ENCODE peak calls at places on chromosomes 7 and 10, in ten cellular contexts. L is OCI-LY7; F is SJSA1; K is heart right ventricle; Z is uterus; Q is CD8-positive, alpha-beta memory T cell; O is CD8-positive, alpha-beta T cell; G is SJCRH30; C is fibroblast of lung; B is cardiac muscle cell. T is an unnamed sample. For H3K9me3, the result is how much of the 10 kb centered on the place peaks cover.

GRCh38 chr7:139772837-139773236 is 5.0 kb downstream of the HIPK2 start:
- DNase-seq in L (no peak), F (no peak), K (no peak), Z (no peak), Q (no peak), O (no peak), G (no peak), C (no peak), B (no peak), T (no peak)

GRCh38 chr7:105718511-105718925 is 137.2 kb upstream of the EFCAB10 start:
- DNase-seq in L (no peak), F (no peak), K (peak), Z (no peak), Q (no peak), O (no peak), G (no peak), C (no peak), B (peak), T (no peak)

GRCh38 chr7:91357379-91357778 is 93.1 kb downstream of the FZD1 start:
- DNase-seq in L (no peak), F (no peak), K (no peak), Z (no peak), Q (no peak), O (no peak), G (no peak), C (no peak), B (peak), T (no peak)

GRCh38 chr7:34133356-34133982 is 228.1 kb downstream of the BMPER start:
- DNase-seq in L (no peak), F (peak), K (no peak), Z (no peak), Q (no peak), O (no peak), G (no peak), C (peak), B (no peak), T (no peak)

GRCh38 chr7:30923009-30923773 is 11.5 kb downstream of the AQP1 start:
- DNase-seq in L (no peak), F (no peak), K (peak), Z (peak), Q (no peak), O (no peak), G (peak), C (no peak), B (no peak), T (no peak)

GRCh38 chr7:22854158-22855048 is 31.8 kb upstream of the TOMM7 start:
- DNase-seq in L (peak), F (peak), K (peak), Z (peak), Q (peak), O (peak), G (peak), C (peak), B (peak), T (peak)

GRCh38 chr7:51635801-51636200 is 319.2 kb upstream of the COBL start:
- DNase-seq in L (no peak), F (no peak), K (no peak), Z (no peak), Q (no peak), O (no peak), G (no peak), C (no peak), B (no peak), T (no peak)

GRCh38 chr7:378041-378420 is 88.1 kb downstream of the FOXL3 start:
- DNase-seq in L (no peak), F (no peak), K (no peak), Z (no peak), Q (no peak), O (no peak), G (no peak), C (no peak), B (no peak), T (no peak)

GRCh38 chr10:69703766-69704191 is 73.7 kb downstream of the FAM241B start:
- DNase-seq in L (no peak), F (peak), K (no peak), Z (no peak), Q (no peak), O (no peak), G (no peak), C (peak), B (no peak), T (no peak)

GRCh38 chr10:656883-657282 is 32.6 kb downstream of the DIP2C start:
- DNase-seq in L (no peak), F (no peak), K (no peak), Z (no peak), Q (no peak), O (no peak), G (no peak), C (no peak), B (no peak), T (no peak)

GRCh38 chr7:150962743-150963399 is 15.2 kb downstream of the KCNH2 start:
- DNase-seq in L (peak), F (no peak), K (peak), Z (peak), Q (peak), O (peak), G (peak), C (no peak), B (peak), T (no peak)

GRCh38 chr7:105822806-105823205 is 53.6 kb downstream of the ATXN7L1 start:
- DNase-seq in L (no peak), F (no peak), K (no peak), Z (no peak), Q (no peak), O (no peak), G (no peak), C (peak), B (no peak), T (no peak)

GRCh38 chr7:46191776-46192175 is 270.7 kb upstream of the IGFBP3 start:
- DNase-seq in L (no peak), F (peak), K (no peak), Z (no peak), Q (no peak), O (no peak), G (no peak), C (peak), B (no peak), T (no peak)

GRCh38 chr10:132539894-132540293 is 2.3 kb downstream of the INPP5A start:
- DNase-seq in L (no peak), F (peak), K (no peak), Z (no peak), Q (no peak), O (no peak), G (no peak), C (peak), B (no peak), T (no peak)

GRCh38 chr7:94907026-94907419 is 371 bp upstream of the PPP1R9A start:
- DNase-seq in L (no peak), F (no peak), K (no peak), Z (no peak), Q (no peak), O (no peak), G (no peak), C (no peak), B (no peak), T (no peak)

GRCh38 chr10:88063861-88064521 is 200.6 kb downstream of the PTEN start:
- DNase-seq in L (no peak), F (no peak), K (no peak), Z (no peak), Q (no peak), O (no peak), G (no peak), C (no peak), B (no peak), T (no peak)

GRCh38 chr10:78746178-78746763 is 322.5 kb upstream of the ZMIZ1 start:
- DNase-seq in L (no peak), F (no peak), K (no peak), Z (no peak), Q (no peak), O (no peak), G (no peak), C (no peak), B (no peak), T (no peak)

GRCh38 chr7:1665721-1666250 is 4.3 kb upstream of the ELFN1 start:
- DNase-seq in L (no peak), F (no peak), K (peak), Z (peak), Q (no peak), O (no peak), G (no peak), C (peak), B (peak), T (peak)

GRCh38 chr10:6140141-6140841 is 51.5 kb downstream of the RBM17 start:
- DNase-seq in L (no peak), F (no peak), K (no peak), Z (no peak), Q (peak), O (no peak), G (peak), C (no peak), B (no peak), T (no peak)

GRCh38 chr7:3943265-3943664 is 642.2 kb downstream of the SDK1 start:
- DNase-seq in L (no peak), F (no peak), K (no peak), Z (no peak), Q (no peak), O (no peak), G (no peak), C (no peak), B (no peak), T (no peak)

GRCh38 chr7:3949226-3949625 is 648.2 kb downstream of the SDK1 start:
- DNase-seq in L (no peak), F (no peak), K (no peak), Z (no peak), Q (no peak), O (no peak), G (no peak), C (no peak), B (no peak), T (no peak)

GRCh38 chr7:3942778-3943177 is 641.7 kb downstream of the SDK1 start:
- DNase-seq in L (no peak), F (peak), K (no peak), Z (no peak), Q (no peak), O (no peak), G (no peak), C (peak), B (no peak), T (no peak)

GRCh38 chr7:3943779-3944520 is 642.9 kb downstream of the SDK1 start:
- DNase-seq in L (no peak), F (no peak), K (no peak), Z (no peak), Q (no peak), O (no peak), G (no peak), C (no peak), B (no peak), T (no peak)
- H3K9me3 ChIP-seq in L (under half), F (under half), K (under half), Z (under half), Q (under half), O (under half), G (under half), C (under half), B (under half), T (under half)

GRCh38 chr10:13388478-13388877 is 40.4 kb upstream of the SEPHS1 start:
- DNase-seq in L (no peak), F (no peak), K (no peak), Z (no peak), Q (no peak), O (no peak), G (no peak), C (no peak), B (no peak), T (no peak)

GRCh38 chr10:13386021-13386420 is 37.9 kb upstream of the SEPHS1 start:
- DNase-seq in L (no peak), F (no peak), K (no peak), Z (no peak), Q (no peak), O (no peak), G (no peak), C (no peak), B (no peak), T (no peak)

GRCh38 chr10:13382759-13383753 is 35.0 kb upstream of the SEPHS1 start:
- DNase-seq in L (no peak), F (no peak), K (no peak), Z (no peak), Q (no peak), O (no peak), G (no peak), C (peak), B (no peak), T (no peak)
- H3K4me3 ChIP-seq in L (no peak), F (no peak), K (peak), Z (no peak), Q (peak), O (no peak), G (no peak), C (no peak), B (no peak), T (peak)

DNA sequence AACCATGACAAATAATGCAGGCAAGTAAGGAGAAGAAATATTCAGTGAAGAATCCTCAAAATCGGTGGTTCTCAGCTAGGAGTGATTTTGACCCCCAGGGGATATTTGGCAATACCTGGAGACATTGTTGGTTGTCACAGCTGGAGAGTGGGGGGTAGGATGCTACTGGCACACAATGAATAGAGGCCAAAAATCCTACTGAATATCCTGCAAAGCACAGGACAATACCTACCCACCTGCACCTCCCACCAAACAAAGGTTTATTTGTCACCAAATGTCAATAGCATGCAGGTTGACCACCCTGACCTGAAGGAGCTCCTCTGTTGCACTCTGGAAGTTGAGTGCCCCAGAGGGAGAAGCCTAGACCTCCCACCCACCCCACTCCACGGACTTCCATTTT is 1028.6 kb downstream of the CNTNAP2 start:
- DNase-seq in L (no peak), F (no peak), K (no peak), Z (no peak), Q (no peak), O (no peak), G (no peak), C (no peak), B (no peak), T (no peak)
- H3K27ac ChIP-seq in L (no peak), F (no peak), K (no peak), Z (no peak), Q (no peak), O (no peak), G (no peak), C (no peak), B (no peak), T (no peak)

DNA sequence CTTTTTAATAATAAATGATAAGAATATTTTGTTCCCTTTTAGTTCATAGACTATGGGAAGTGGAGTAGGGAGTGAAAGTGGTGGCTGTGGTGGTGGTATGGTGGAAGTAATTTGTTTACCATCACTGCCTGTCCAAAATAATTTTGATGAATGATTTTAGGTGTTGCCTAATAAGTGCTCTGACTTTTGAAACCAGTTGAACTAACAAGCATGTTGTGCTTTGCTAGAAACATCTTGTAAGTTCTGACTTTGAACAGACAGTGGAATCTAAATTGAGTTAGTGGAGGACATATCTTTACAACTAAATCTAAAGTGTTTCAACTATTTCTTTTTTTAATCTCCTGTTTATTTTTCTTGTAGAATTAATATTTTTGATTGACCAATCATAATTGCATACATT is 49.7 kb downstream of the ZEB1 start:
- DNase-seq in L (no peak), F (no peak), K (no peak), Z (no peak), Q (no peak), O (no peak), G (no peak), C (no peak), B (no peak), T (no peak)
- H3K9me3 ChIP-seq in L (under half), F (under half), K (under half), Z (under half), Q (under half), O (under half), G (under half), C (under half), B (under half), T (under half)

T was measured in psoas muscle.